ENCODE peak calls at places on chromosome 7, in four cellular contexts. B is WTC11; Z is NCI-H345; Y is CD8-positive, alpha-beta T cell. U is an unnamed sample.
A peak's percentile ranks its signal among the peaks of the same experiment; 100 is the strongest.

GRCh38 chr7:30465342-30466170 is 13.0 kb downstream of the NOD1 start:
- DNase-seq in Y (no peak), B (no peak), Z (peak; percentile 9), U (no peak)

GRCh38 chr7:105589221-105590077 is 8.2 kb upstream of the EFCAB10 start:
- DNase-seq in Z (peak; percentile 84), Y (peak; percentile 61), B (peak; percentile 66), U (no peak)

GRCh38 chr7:101559586-101559985 is 69.5 kb downstream of the MYL10 start:
- DNase-seq in Z (no peak), B (no peak), Y (no peak), U (no peak)

GRCh38 chr7:150942591-150943452 is 35.3 kb downstream of the KCNH2 start:
- DNase-seq in Z (no peak), B (no peak), Y (no peak), U (no peak)

GRCh38 chr7:108525327-108525984 is 479 bp downstream of the PNPLA8 start:
- DNase-seq in B (peak; percentile 80), Y (no peak), Z (peak; percentile 86), U (peak; percentile 39)

GRCh38 chr7:38311329-38311937 is 38.0 kb upstream of the TARP start:
- DNase-seq in Z (peak; percentile 15), B (peak; percentile 36), Y (no peak), U (peak; percentile 64)

GRCh38 chr7:91310829-91311460 is 46.7 kb downstream of the FZD1 start:
- DNase-seq in B (no peak), Y (no peak), Z (no peak), U (no peak)

GRCh38 chr7:116224492-116225098 is 14.3 kb downstream of the TES start:
- DNase-seq in B (no peak), Z (no peak), Y (no peak), U (no peak)

GRCh38 chr7:31981874-31982390 is 88.3 kb downstream of the PDE1C start:
- DNase-seq in B (no peak), Y (no peak), Z (peak; percentile 4), U (no peak)

GRCh38 chr7:53642361-53642760 is 606.9 kb downstream of the POM121L12 start:
- DNase-seq in Z (no peak), B (no peak), Y (no peak), U (no peak)

GRCh38 chr7:24963218-24963617 is 16.8 kb downstream of the OSBPL3 start:
- DNase-seq in B (no peak), Z (no peak), Y (no peak), U (no peak)

GRCh38 chr7:69967152-69967591 is 368.9 kb downstream of the AUTS2 start:
- DNase-seq in Z (no peak), B (no peak), Y (no peak), U (no peak)

GRCh38 chr7:86968618-86969017 is 90.8 kb downstream of the ELAPOR2 start:
- DNase-seq in Z (peak; percentile 43), Y (no peak), B (no peak), U (no peak)

GRCh38 chr7:102834999-102835398 is 77.8 kb upstream of the LRRC17 start:
- DNase-seq in Z (no peak), Y (no peak), B (no peak), U (no peak)

GRCh38 chr7:13240349-13240748 is 552.9 kb downstream of the ARL4A start:
- DNase-seq in B (no peak), Z (no peak), Y (no peak), U (no peak)

GRCh38 chr7:40716052-40716451 is 581.2 kb downstream of the SUGCT start:
- DNase-seq in Y (no peak), Z (no peak), B (no peak), U (no peak)

GRCh38 chr7:16271990-16272665 is 149.2 kb downstream of the CRPPA start:
- DNase-seq in Y (no peak), Z (no peak), B (no peak), U (no peak)

GRCh38 chr7:114502454-114503254 is 88.0 kb downstream of the FOXP2 start:
- DNase-seq in B (no peak), Y (no peak), Z (peak; percentile 59), U (no peak)

GRCh38 chr7:155865830-155866545 is 53.7 kb upstream of the SHH start:
- DNase-seq in Z (no peak), B (no peak), Y (peak; percentile 35), U (no peak)

GRCh38 chr7:43201912-43202311 is 89.5 kb downstream of the HECW1 start:
- DNase-seq in Y (no peak), B (no peak), Z (no peak), U (no peak)

GRCh38 chr7:66556177-66556548 is 72.5 kb upstream of the KCTD7 start:
- DNase-seq in Z (no peak), B (no peak), Y (no peak), U (no peak)

GRCh38 chr7:156376317-156376716 is 264.3 kb upstream of the RNF32 start:
- DNase-seq in Y (no peak), B (no peak), Z (peak; percentile 34), U (no peak)

GRCh38 chr7:134669845-134670373 is 23.3 kb downstream of the BPGM start:
- DNase-seq in B (no peak), Z (peak; percentile 77), Y (peak; percentile 89), U (peak; percentile 37)

GRCh38 chr7:106205621-106206222 is 79.1 kb downstream of the NAMPT start:
- DNase-seq in B (no peak), Y (no peak), Z (no peak), U (no peak)

GRCh38 chr7:148556892-148557291 is 33.7 kb upstream of the C7orf33 start:
- DNase-seq in Y (no peak), B (no peak), Z (no peak), U (no peak)

GRCh38 chr7:44080118-44080517 is 2.2 kb downstream of the POLM start:
- DNase-seq in Z (no peak), Y (no peak), B (no peak), U (no peak)

GRCh38 chr7:33813331-33813730 is 92.0 kb upstream of the BMPER start:
- DNase-seq in Y (no peak), Z (no peak), B (no peak), U (no peak)

GRCh38 chr7:15168489-15168888 is 265.9 kb upstream of the DGKB start:
- DNase-seq in Z (no peak), B (no peak), Y (no peak), U (no peak)

GRCh38 chr7:16644987-16645592 is 464 bp downstream of the ANKMY2 start:
- DNase-seq in Y (no peak), Z (peak; percentile 49), B (peak; percentile 36), U (no peak)

GRCh38 chr7:74092964-74093339 is 9.3 kb downstream of the LIMK1 start:
- DNase-seq in Z (no peak), B (no peak), Y (no peak), U (no peak)

GRCh38 chr7:30859202-30859939 is 52.3 kb upstream of the AQP1 start:
- DNase-seq in B (no peak), Z (no peak), Y (no peak), U (no peak)

GRCh38 chr7:36623247-36623646 is 101.0 kb downstream of the AOAH start:
- DNase-seq in Z (no peak), Y (no peak), B (no peak), U (no peak)

GRCh38 chr7:22979251-22979650 is 34.7 kb downstream of the HYCC1 start:
- DNase-seq in Z (no peak), Y (no peak), B (no peak), U (no peak)

GRCh38 chr7:128853691-128854298 is 8.9 kb upstream of the ATP6V1F start:
- DNase-seq in Y (no peak), Z (no peak), B (no peak), U (no peak)

GRCh38 chr7:46189255-46189790 is 268.3 kb upstream of the IGFBP3 start:
- DNase-seq in Y (no peak), Z (no peak), B (no peak), U (no peak)

U was measured in NCI-H510A.